ENCODE peak calls at places on chromosomes 12 and 14, in six cellular contexts. One of them, this sample, is unnamed.

GRCh38 chr14:99261916-99262787 is 9.8 kb downstream of the BCL11B start:
- DNase-seq in AG04450: no peak
- DNase-seq in HT1080: no peak
- DNase-seq in GDM1: no peak
- DNase-seq in colonic mucosa: no peak
- DNase-seq in CD8-positive, alpha-beta memory T cell: peak
- DNase-seq in this sample: no peak

GRCh38 chr14:105492051-105492965 is 1.3 kb downstream of the TEDC1 start:
- DNase-seq in colonic mucosa: no peak
- DNase-seq in AG04450: no peak
- DNase-seq in GDM1: no peak
- DNase-seq in CD8-positive, alpha-beta memory T cell: no peak
- DNase-seq in HT1080: no peak
- DNase-seq in this sample: no peak

GRCh38 chr12:101019667-101020066 is 190.4 kb downstream of the SLC5A8 start:
- DNase-seq in AG04450: no peak
- DNase-seq in CD8-positive, alpha-beta memory T cell: no peak
- DNase-seq in colonic mucosa: no peak
- DNase-seq in GDM1: no peak
- DNase-seq in HT1080: no peak
- DNase-seq in this sample: no peak

GRCh38 chr14:63027719-63028118 is 17.5 kb downstream of the KCNH5 start:
- DNase-seq in AG04450: no peak
- DNase-seq in CD8-positive, alpha-beta memory T cell: no peak
- DNase-seq in GDM1: no peak
- DNase-seq in colonic mucosa: no peak
- DNase-seq in HT1080: no peak
- DNase-seq in this sample: no peak

GRCh38 chr14:100108042-100108825 is 43.0 kb downstream of the EVL start:
- DNase-seq in CD8-positive, alpha-beta memory T cell: peak
- DNase-seq in HT1080: peak
- DNase-seq in AG04450: no peak
- DNase-seq in GDM1: peak
- DNase-seq in colonic mucosa: peak
- DNase-seq in this sample: peak

GRCh38 chr12:102964872-102965271 is 7.4 kb downstream of the ASCL1 start:
- DNase-seq in GDM1: no peak
- DNase-seq in AG04450: no peak
- DNase-seq in CD8-positive, alpha-beta memory T cell: no peak
- DNase-seq in colonic mucosa: peak
- DNase-seq in HT1080: no peak
- DNase-seq in this sample: no peak

GRCh38 chr12:79681008-79681590 is 9.7 kb downstream of the PAWR start:
- DNase-seq in AG04450: no peak
- DNase-seq in HT1080: peak
- DNase-seq in CD8-positive, alpha-beta memory T cell: no peak
- DNase-seq in colonic mucosa: no peak
- DNase-seq in GDM1: no peak
- DNase-seq in this sample: peak

GRCh38 chr12:113010701-113011100 is 32.4 kb downstream of the OAS2 start:
- DNase-seq in HT1080: no peak
- DNase-seq in colonic mucosa: no peak
- DNase-seq in AG04450: no peak
- DNase-seq in GDM1: no peak
- DNase-seq in CD8-positive, alpha-beta memory T cell: no peak
- DNase-seq in this sample: no peak

GRCh38 chr14:105138021-105138541 is 30.5 kb downstream of the JAG2 start:
- DNase-seq in CD8-positive, alpha-beta memory T cell: no peak
- DNase-seq in GDM1: no peak
- DNase-seq in HT1080: no peak
- DNase-seq in colonic mucosa: no peak
- DNase-seq in AG04450: no peak
- DNase-seq in this sample: no peak

GRCh38 chr14:23354990-23355389 is 2.3 kb upstream of the SLC22A17 start:
- DNase-seq in AG04450: no peak
- DNase-seq in HT1080: no peak
- DNase-seq in colonic mucosa: no peak
- DNase-seq in GDM1: no peak
- DNase-seq in CD8-positive, alpha-beta memory T cell: no peak
- DNase-seq in this sample: no peak

GRCh38 chr12:24991209-24992049 is 42.5 kb upstream of the BCAT1 start:
- DNase-seq in GDM1: peak
- DNase-seq in HT1080: peak
- DNase-seq in colonic mucosa: no peak
- DNase-seq in CD8-positive, alpha-beta memory T cell: no peak
- DNase-seq in AG04450: peak
- DNase-seq in this sample: peak

GRCh38 chr14:93970967-93971634 is 5.3 kb downstream of the ASB2 start:
- DNase-seq in GDM1: no peak
- DNase-seq in CD8-positive, alpha-beta memory T cell: no peak
- DNase-seq in AG04450: no peak
- DNase-seq in colonic mucosa: no peak
- DNase-seq in HT1080: no peak
- DNase-seq in this sample: no peak

GRCh38 chr12:32091696-32092095 is 15.0 kb upstream of the BICD1 start:
- DNase-seq in colonic mucosa: no peak
- DNase-seq in CD8-positive, alpha-beta memory T cell: no peak
- DNase-seq in HT1080: no peak
- DNase-seq in AG04450: no peak
- DNase-seq in GDM1: no peak
- DNase-seq in this sample: no peak

GRCh38 chr14:32635103-32635719 is 303.5 kb upstream of the NPAS3 start:
- DNase-seq in colonic mucosa: no peak
- DNase-seq in GDM1: no peak
- DNase-seq in AG04450: no peak
- DNase-seq in CD8-positive, alpha-beta memory T cell: no peak
- DNase-seq in HT1080: peak
- DNase-seq in this sample: peak